ENCODE peak calls at places on chromosomes 11 and 22, in eight cellular contexts. I, R, M, H, A, S, U and P are unnamed samples.
A peak's percentile ranks its signal among the peaks of the same experiment; 100 is the strongest.

GRCh38 chr22:49365191-49365837 is 462.4 kb downstream of the BRD1 start:
- DNase-seq in R (no peak), S (no peak), M (no peak), H (no peak), A (no peak), U (peak; percentile 35), I (no peak), P (no peak)

GRCh38 chr11:45796461-45796861 is 8.5 kb upstream of the SLC35C1 start:
- DNase-seq in U (no peak), M (no peak), H (no peak), I (no peak), S (no peak), R (no peak), A (no peak), P (no peak)

GRCh38 chr11:118610773-118611432 is 3.5 kb downstream of the PHLDB1 start:
- DNase-seq in M (peak; percentile 51), A (peak; percentile 86), S (peak; percentile 75), H (peak; percentile 87), R (no peak), I (no peak), U (peak; percentile 98), P (peak; percentile 83)

GRCh38 chr11:32706985-32707736 is 87.3 kb downstream of the CCDC73 start:
- DNase-seq in M (peak; percentile 87), H (no peak), R (peak; percentile 4), U (no peak), A (no peak), S (peak; percentile 72), I (peak; percentile 21), P (no peak)

GRCh38 chr11:502288-503178 is 4.5 kb downstream of the RNH1 start:
- DNase-seq in R (no peak), A (no peak), U (no peak), S (no peak), H (no peak), I (no peak), M (no peak), P (no peak)

GRCh38 chr22:49590851-49591445 is 236.7 kb downstream of the BRD1 start:
- DNase-seq in R (no peak), M (no peak), U (no peak), A (no peak), H (peak; percentile 11), I (no peak), S (no peak), P (no peak)

GRCh38 chr22:37079668-37080171 is 28.2 kb downstream of the KCTD17 start:
- DNase-seq in H (peak; percentile 32), R (no peak), U (no peak), I (no peak), A (no peak), M (peak; percentile 22), S (peak; percentile 67), P (no peak)

GRCh38 chr11:12110714-12111481 is 508 bp downstream of the MICAL2 start:
- DNase-seq in M (peak; percentile 49), A (no peak), S (no peak), I (no peak), R (no peak), H (peak; percentile 53), U (peak; percentile 70), P (peak; percentile 78)

GRCh38 chr11:104291646-104292045 is 127.7 kb upstream of the PDGFD start:
- DNase-seq in I (no peak), R (no peak), U (no peak), A (no peak), M (no peak), H (no peak), S (peak; percentile 53), P (no peak)

GRCh38 chr22:26576026-26576680 is 13.8 kb downstream of the TPST2 start:
- DNase-seq in H (no peak), S (no peak), A (no peak), R (no peak), M (no peak), U (no peak), I (no peak), P (no peak)

GRCh38 chr11:93001812-93002211 is 32.4 kb downstream of the MTNR1B start:
- DNase-seq in I (no peak), S (no peak), R (no peak), H (no peak), U (no peak), A (no peak), M (no peak), P (no peak)

GRCh38 chr11:117232911-117233409 is 489 bp downstream of the RNF214 start:
- DNase-seq in U (peak; percentile 72), S (no peak), R (no peak), M (no peak), H (no peak), A (no peak), I (no peak), P (peak; percentile 72)

GRCh38 chr11:61091373-61092279 is 10.7 kb upstream of the CD5 start:
- DNase-seq in H (no peak), S (peak; percentile 36), I (no peak), M (peak; percentile 5), A (no peak), R (peak; percentile 16), U (no peak), P (no peak)

GRCh38 chr22:27840436-27840835 is 38.9 kb upstream of the MN1 start:
- DNase-seq in M (no peak), R (no peak), A (no peak), S (no peak), H (no peak), U (no peak), I (no peak), P (no peak)

GRCh38 chr22:29346659-29347058 is 31.2 kb upstream of the RASL10A start:
- DNase-seq in M (no peak), R (no peak), U (no peak), H (no peak), S (no peak), A (no peak), I (no peak), P (no peak)

GRCh38 chr11:115075340-115075739 is 397.0 kb downstream of the NXPE2 start:
- DNase-seq in I (no peak), H (no peak), U (no peak), S (no peak), R (no peak), M (no peak), A (no peak), P (no peak)

GRCh38 chr22:19666663-19667593 is 47.4 kb upstream of the SEPTIN5 start:
- DNase-seq in U (no peak), S (peak; percentile 73), M (peak; percentile 79), R (no peak), I (peak; percentile 27), H (no peak), A (no peak), P (no peak)

GRCh38 chr11:123195182-123196059 is at the start of gene CLMP:
- DNase-seq in A (peak; percentile 54), H (peak; percentile 49), R (no peak), U (peak; percentile 63), S (peak; percentile 70), M (peak; percentile 69), I (no peak), P (peak; percentile 69)

GRCh38 chr11:64176751-64177150 is 9.2 kb upstream of the STIP1 start:
- DNase-seq in U (no peak), A (no peak), I (no peak), H (no peak), R (no peak), S (no peak), M (no peak), P (no peak)

GRCh38 chr11:124894606-124895430 is 2.8 kb downstream of the ROBO4 start:
- DNase-seq in S (no peak), U (no peak), M (no peak), I (no peak), H (no peak), R (no peak), A (no peak), P (no peak)
- H3K4me3 ChIP-seq in S (no peak overlapping the region), U (no peak overlapping the region), M (no peak overlapping the region), I (no peak overlapping the region), H (peak overlapping the region; percentile 65), R (no peak overlapping the region), A (no peak overlapping the region), P (peak overlapping the region; percentile 36)

DNA sequence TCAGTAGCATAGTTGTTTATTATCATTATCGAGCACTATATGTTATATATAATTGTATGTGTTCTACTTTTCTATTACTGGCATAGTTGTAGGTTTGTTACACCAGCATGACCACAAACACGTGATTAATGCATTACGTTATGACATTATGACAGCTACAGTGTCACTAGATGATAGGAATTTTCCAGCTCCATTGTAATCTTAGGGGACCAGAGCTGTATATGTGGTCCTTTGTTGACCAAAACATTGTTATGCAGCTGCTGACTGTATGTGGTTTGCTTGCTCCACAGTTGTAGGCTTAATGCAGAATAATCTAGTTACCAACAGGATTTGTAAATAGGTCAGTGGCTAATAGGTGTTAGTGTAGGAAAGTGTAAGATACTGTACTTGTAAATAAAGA is 66.1 kb downstream of the HSD17B12 start:
- DNase-seq in R (no peak), M (no peak), H (no peak), I (no peak), U (no peak), S (no peak), A (no peak), P (no peak)
- H3K4me3 ChIP-seq in R (no peak overlapping the region), M (no peak overlapping the region), H (no peak overlapping the region), I (no peak overlapping the region), U (no peak overlapping the region), S (no peak overlapping the region), A (no peak overlapping the region), P (no peak overlapping the region)

DNA sequence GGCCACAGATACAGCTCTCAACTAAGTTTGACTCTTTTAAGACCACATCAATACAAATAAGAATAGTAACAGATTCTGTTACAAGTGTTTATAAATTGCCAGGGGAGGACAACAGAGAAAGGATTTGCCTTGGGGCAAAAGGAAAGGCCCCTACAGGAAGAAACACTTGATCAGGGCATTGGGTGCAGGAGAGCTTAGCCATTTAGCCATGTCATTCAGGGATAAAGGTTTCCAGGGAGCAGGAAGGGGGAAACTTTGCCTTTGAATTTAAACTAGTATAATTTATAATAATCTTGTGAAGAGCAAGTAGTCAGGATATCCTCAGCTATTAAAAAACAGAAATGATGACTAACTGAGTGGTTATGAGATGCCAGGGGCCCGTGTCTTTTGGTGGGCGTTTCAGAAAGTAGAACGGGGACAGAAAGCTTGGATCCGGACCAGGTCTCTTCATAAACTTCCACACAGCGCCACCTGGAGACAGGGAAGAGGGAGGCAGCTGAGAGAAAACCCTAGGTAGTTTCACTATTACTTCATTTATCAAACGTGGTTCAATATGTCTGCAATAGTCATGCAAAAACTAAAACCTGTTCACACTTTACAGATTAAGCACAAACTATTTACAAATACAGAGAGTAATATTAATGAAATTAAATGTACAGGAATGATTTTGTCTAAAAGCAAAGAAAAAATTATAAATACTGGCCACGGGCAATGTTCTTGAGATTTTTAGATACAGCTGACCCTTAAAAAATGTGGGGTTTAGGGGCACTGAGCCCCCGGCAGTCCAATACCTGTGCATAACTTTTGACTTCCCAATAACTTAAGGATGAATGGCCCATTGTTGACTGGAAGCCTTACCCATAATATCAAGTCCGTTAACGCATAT is 11.0 kb upstream of the SLC5A4 start:
- DNase-seq in H (peak; percentile 59), I (peak; percentile 13), S (peak; percentile 75), A (peak; percentile 33), M (peak; percentile 53), U (no peak), R (peak; percentile 20), P (peak; percentile 66)
- H3K4me3 ChIP-seq in H (peak overlapping the region; percentile 28), I (no peak overlapping the region), S (peak overlapping the region; percentile 14), A (no peak overlapping the region), M (no peak overlapping the region), U (no peak overlapping the region), R (no peak overlapping the region), P (no peak overlapping the region)

GRCh38 chr11:85472953-85473352 is 154.2 kb downstream of the DLG2 start:
- DNase-seq in H (no peak), S (no peak), I (no peak), R (no peak), U (no peak), M (no peak), A (no peak), P (no peak)
- H3K4me3 ChIP-seq in H (no peak overlapping the region), S (no peak overlapping the region), I (no peak overlapping the region), R (no peak overlapping the region), U (no peak overlapping the region), M (no peak overlapping the region), A (no peak overlapping the region), P (no peak overlapping the region)

GRCh38 chr11:102010776-102011500 is 36.3 kb upstream of the CFAP300 start:
- DNase-seq in H (peak; percentile 45), A (peak; percentile 33), I (peak; percentile 59), U (no peak), S (peak; percentile 83), R (no peak), M (peak; percentile 82), P (peak; percentile 85)
- H3K4me3 ChIP-seq in H (peak overlapping the region; percentile 8), A (no peak overlapping the region), I (no peak overlapping the region), U (no peak overlapping the region), S (no peak overlapping the region), R (no peak overlapping the region), M (no peak overlapping the region), P (no peak overlapping the region)